ENCODE peak calls at places on chromosomes 5 and 9, in four cellular contexts. I is WTC11, C is K562, M is HepG2. P is an unnamed sample.

GRCh38 chr5:179142434-179143198 is 82.4 kb downstream of the ZNF354C start:
- DNase-seq in I (no peak), C (no peak), M (no peak), P (peak)

GRCh38 chr5:1181451-1182359 is 19.7 kb upstream of the SLC6A19 start:
- DNase-seq in I (no peak), C (no peak), M (peak), P (no peak)

GRCh38 chr9:82488319-82488701 is 499.7 kb downstream of the SPATA31D1 start:
- DNase-seq in I (no peak), C (no peak), M (no peak), P (peak)

GRCh38 chr5:141001854-141002666 is 35.8 kb downstream of the PCDHAC2 start:
- DNase-seq in I (peak), C (no peak), M (no peak), P (peak)

GRCh38 chr5:431001-431710 is 11.8 kb upstream of the EXOC3 start:
- DNase-seq in I (peak), C (peak), M (peak), P (peak)

GRCh38 chr5:106408141-106408540 is 1262.6 kb downstream of the EFNA5 start:
- DNase-seq in I (no peak), C (no peak), M (no peak), P (no peak)

GRCh38 chr5:170293273-170293672 is 4.3 kb downstream of the LCP2 start:
- DNase-seq in I (no peak), C (no peak), M (no peak), P (no peak)

GRCh38 chr5:136729901-136730355 is 364.6 kb upstream of the TRPC7 start:
- DNase-seq in I (no peak), C (peak), M (no peak), P (peak)

GRCh38 chr9:126147620-126148522 is 178.8 kb upstream of the MVB12B start:
- DNase-seq in I (no peak), C (no peak), M (no peak), P (peak)

GRCh38 chr9:77370064-77370463 is 192.7 kb downstream of the VPS13A start:
- DNase-seq in I (no peak), C (no peak), M (no peak), P (no peak)

GRCh38 chr5:74326571-74327338 is 313.8 kb downstream of the ENC1 start:
- DNase-seq in I (no peak), C (peak), M (peak), P (no peak)

GRCh38 chr5:172886974-172887491 is 53.0 kb downstream of the ERGIC1 start:
- DNase-seq in I (no peak), C (no peak), M (peak), P (no peak)

GRCh38 chr5:81922790-81923398 is 48.9 kb upstream of the ATG10 start:
- DNase-seq in I (no peak), C (peak), M (no peak), P (peak)

GRCh38 chr9:79598562-79599345 is 27.0 kb downstream of the TLE4 start:
- DNase-seq in I (no peak), C (no peak), M (no peak), P (no peak)

GRCh38 chr9:79591463-79591862 is 19.7 kb downstream of the TLE4 start:
- DNase-seq in I (no peak), C (no peak), M (no peak), P (no peak)

GRCh38 chr9:79588488-79588887 is 16.7 kb downstream of the TLE4 start:
- DNase-seq in I (no peak), C (no peak), M (no peak), P (no peak)

GRCh38 chr9:79592736-79593493 is 21.1 kb downstream of the TLE4 start:
- DNase-seq in I (no peak), C (no peak), M (no peak), P (no peak)
- TF ChIP-seq FOXJ3 in I (no peak), C (no peak), M (no peak), P (no peak)

GRCh38 chr9:115373000-115373709 is 255.2 kb upstream of the TNC start:
- DNase-seq in I (no peak), C (no peak), M (peak), P (no peak)
- TF ChIP-seq FOXJ3 in I (no peak), C (no peak), M (no peak), P (no peak)

DNA sequence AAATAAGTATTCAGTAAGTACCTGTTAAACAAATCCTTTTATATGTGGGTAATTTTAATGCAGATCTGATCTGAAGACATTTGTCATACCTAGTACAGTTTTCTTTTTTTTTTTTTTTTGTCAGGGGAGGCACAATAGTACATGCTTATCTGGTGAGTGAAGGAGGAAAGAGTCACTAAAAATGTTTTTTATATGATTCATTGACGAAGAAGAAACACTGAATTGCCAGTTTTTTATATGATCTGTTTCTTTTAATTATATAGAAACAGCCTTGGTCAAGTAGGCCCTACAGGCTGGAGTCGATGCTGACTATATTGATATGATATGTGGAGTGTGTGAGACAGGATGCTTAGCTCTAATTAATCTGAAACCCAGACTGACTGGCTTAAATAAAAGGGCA is 315.2 kb downstream of the PSAT1 start:
- DNase-seq in I (no peak), C (no peak), M (no peak), P (no peak)
- TF ChIP-seq FOXJ3 in I (no peak), C (no peak), M (no peak), P (no peak)

DNA sequence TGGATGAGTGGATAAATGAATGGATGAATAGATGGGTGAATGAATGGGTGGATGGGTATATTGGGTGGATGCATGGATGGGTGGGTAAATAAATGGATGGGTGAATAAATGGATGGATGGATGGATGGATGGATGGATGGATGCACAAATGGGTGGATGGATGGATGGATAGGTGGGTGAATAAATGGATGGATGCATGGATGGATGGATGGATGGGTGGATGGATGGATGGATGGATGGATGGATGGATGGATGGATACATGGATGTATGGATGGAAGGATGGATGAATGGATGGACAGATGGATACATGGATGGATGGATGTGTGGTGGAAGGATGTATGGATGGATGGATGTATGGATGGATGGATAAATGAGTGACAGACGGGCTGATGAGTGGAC is 113.5 kb upstream of the SARDH start:
- DNase-seq in I (no peak), C (no peak), M (no peak), P (no peak)
- TF ChIP-seq FOXJ3 in I (no peak), C (no peak), M (no peak), P (no peak)

GRCh38 chr5:33462456-33462855 is 21.7 kb downstream of the TARS1 start:
- DNase-seq in I (no peak), C (no peak), M (no peak), P (no peak)
- TF ChIP-seq FOXJ3 in I (no peak), C (no peak), M (no peak), P (no peak)

GRCh38 chr5:175321927-175322532 is 122.0 kb downstream of the DRD1 start:
- DNase-seq in I (peak), C (peak), M (peak), P (no peak)
- TF ChIP-seq FOXJ3 in I (no peak), C (no peak), M (no peak), P (no peak)

DNA sequence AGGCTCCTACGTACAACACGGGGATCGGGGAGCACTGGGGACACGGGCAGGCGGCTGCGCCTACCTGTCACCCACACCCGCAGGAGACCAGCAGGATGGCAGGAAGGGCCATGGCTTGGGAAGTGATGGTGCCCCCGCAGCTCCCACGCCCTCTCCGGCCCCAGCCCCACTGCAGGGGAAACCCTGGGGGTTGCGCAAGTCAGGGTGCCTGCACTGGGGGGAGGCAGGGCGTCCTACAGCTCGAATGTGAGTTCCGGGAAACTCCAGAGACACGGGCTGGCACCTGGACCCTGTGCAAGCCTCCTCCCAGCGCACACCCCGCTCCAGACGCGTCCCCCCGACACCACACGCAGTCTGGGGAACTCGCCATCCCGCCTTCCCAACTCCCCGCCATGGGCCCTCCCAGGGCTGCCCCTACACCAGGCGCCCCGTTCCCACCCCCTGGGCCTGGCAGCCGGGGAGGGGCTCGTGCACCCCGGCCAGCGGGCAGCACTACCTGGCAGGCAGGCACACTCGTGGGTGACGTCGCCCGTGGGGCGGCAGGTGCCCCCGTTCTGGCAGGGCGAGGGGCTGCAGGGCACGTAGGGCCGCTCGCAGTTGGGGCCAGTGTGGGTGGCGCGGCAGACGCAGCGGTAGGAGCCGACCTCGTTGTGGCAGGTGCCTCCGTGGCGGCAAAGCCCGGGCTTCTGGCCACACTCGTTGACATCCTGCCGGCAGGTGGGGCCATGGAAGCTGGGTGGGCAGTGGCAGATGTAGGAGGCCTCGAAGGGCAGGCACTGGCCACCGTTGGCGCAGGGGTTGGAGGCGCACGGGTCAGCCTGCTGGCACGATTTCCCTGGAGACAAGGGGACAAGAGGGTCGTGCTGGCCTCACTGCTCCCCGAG is 23.3 kb downstream of the NOTCH1 start:
- DNase-seq in I (no peak), C (no peak), M (no peak), P (no peak)
- TF ChIP-seq FOXJ3 in I (no peak), C (no peak), M (no peak), P (no peak)

GRCh38 chr9:21504113-21504512 is 22.0 kb upstream of the IFNE start:
- DNase-seq in I (no peak), C (no peak), M (no peak), P (no peak)

GRCh38 chr9:21506910-21507795 is 25.0 kb upstream of the IFNE start:
- DNase-seq in I (no peak), C (no peak), M (no peak), P (no peak)

GRCh38 chr9:21504894-21505293 is 22.8 kb upstream of the IFNE start:
- DNase-seq in I (no peak), C (no peak), M (no peak), P (no peak)

GRCh38 chr9:21502586-21502985 is 20.5 kb upstream of the IFNE start:
- DNase-seq in I (no peak), C (no peak), M (no peak), P (no peak)

GRCh38 chr9:21505425-21506179 is 23.5 kb upstream of the IFNE start:
- DNase-seq in I (no peak), C (no peak), M (no peak), P (no peak)
- TF ChIP-seq FOXJ3 in I (no peak), C (no peak), M (no peak), P (no peak)